ENCODE peak calls at places on chromosomes 11 and 22, in six cellular contexts. One of them, this sample, is unnamed.

GRCh38 chr11:4072668-4073285 is 21.8 kb upstream of the RRM1 start:
- DNase-seq in IMR-90: peak; percentile 80
- DNase-seq in A549: peak; percentile 80
- DNase-seq in heart left ventricle: peak; percentile 75
- DNase-seq in Peyer's patch: no peak
- DNase-seq in HCT116: peak; percentile 59
- DNase-seq in this sample: peak; percentile 76

GRCh38 chr22:40519284-40519947 is 117.1 kb downstream of the MRTFA start:
- DNase-seq in HCT116: no peak
- DNase-seq in Peyer's patch: no peak
- DNase-seq in IMR-90: no peak
- DNase-seq in A549: no peak
- DNase-seq in heart left ventricle: no peak
- DNase-seq in this sample: no peak

GRCh38 chr11:11209967-11210366 is 143.1 kb downstream of the CSNK2A3 start:
- DNase-seq in heart left ventricle: no peak
- DNase-seq in Peyer's patch: no peak
- DNase-seq in IMR-90: no peak
- DNase-seq in HCT116: no peak
- DNase-seq in A549: no peak
- DNase-seq in this sample: no peak

GRCh38 chr22:41994506-41994905 is 4.1 kb upstream of the WBP2NL start:
- DNase-seq in HCT116: no peak
- DNase-seq in heart left ventricle: no peak
- DNase-seq in Peyer's patch: no peak
- DNase-seq in IMR-90: no peak
- DNase-seq in A549: no peak
- DNase-seq in this sample: no peak

GRCh38 chr11:11075515-11076171 is 217.8 kb upstream of the ZBED5 start:
- DNase-seq in heart left ventricle: no peak
- DNase-seq in A549: no peak
- DNase-seq in IMR-90: no peak
- DNase-seq in HCT116: no peak
- DNase-seq in Peyer's patch: no peak
- DNase-seq in this sample: no peak

GRCh38 chr11:17782938-17783337 is 48.4 kb downstream of the KCNC1 start:
- DNase-seq in A549: no peak
- DNase-seq in HCT116: no peak
- DNase-seq in IMR-90: no peak
- DNase-seq in Peyer's patch: no peak
- DNase-seq in heart left ventricle: no peak
- DNase-seq in this sample: no peak

GRCh38 chr11:118922745-118923627 is 2.7 kb downstream of the BCL9L start:
- DNase-seq in IMR-90: no peak
- DNase-seq in Peyer's patch: no peak
- DNase-seq in A549: no peak
- DNase-seq in HCT116: no peak
- DNase-seq in heart left ventricle: no peak
- DNase-seq in this sample: no peak

GRCh38 chr11:118625036-118625690 is 17.7 kb downstream of the PHLDB1 start:
- DNase-seq in Peyer's patch: peak; percentile 43
- DNase-seq in A549: no peak
- DNase-seq in HCT116: no peak
- DNase-seq in heart left ventricle: no peak
- DNase-seq in IMR-90: no peak
- DNase-seq in this sample: no peak

GRCh38 chr22:41530612-41531421 is 13.5 kb downstream of the POLR3H start:
- DNase-seq in IMR-90: no peak
- DNase-seq in HCT116: no peak
- DNase-seq in Peyer's patch: no peak
- DNase-seq in A549: no peak
- DNase-seq in heart left ventricle: no peak
- DNase-seq in this sample: no peak

GRCh38 chr22:35883028-35883620 is 145.5 kb downstream of the RBFOX2 start:
- DNase-seq in HCT116: peak; percentile 31
- DNase-seq in A549: peak; percentile 7
- DNase-seq in Peyer's patch: no peak
- DNase-seq in IMR-90: peak; percentile 55
- DNase-seq in heart left ventricle: no peak
- DNase-seq in this sample: peak; percentile 34

GRCh38 chr11:118009821-118010737 is 23.9 kb downstream of the IL10RA start:
- DNase-seq in heart left ventricle: no peak
- DNase-seq in A549: no peak
- DNase-seq in Peyer's patch: no peak
- DNase-seq in IMR-90: no peak
- DNase-seq in HCT116: no peak
- DNase-seq in this sample: no peak

GRCh38 chr11:44728491-44728910 is 1.7 kb downstream of the TSPAN18 start:
- DNase-seq in HCT116: no peak
- DNase-seq in IMR-90: no peak
- DNase-seq in Peyer's patch: no peak
- DNase-seq in A549: no peak
- DNase-seq in heart left ventricle: peak; percentile 16
- DNase-seq in this sample: no peak

GRCh38 chr22:31272522-31273446 is 19.5 kb downstream of the PIK3IP1 start:
- DNase-seq in HCT116: peak; percentile 32
- DNase-seq in Peyer's patch: no peak
- DNase-seq in A549: peak; percentile 59
- DNase-seq in IMR-90: peak; percentile 67
- DNase-seq in heart left ventricle: peak; percentile 44
- DNase-seq in this sample: peak; percentile 65

GRCh38 chr11:85627332-85627997 is at the start of gene DLG2:
- DNase-seq in A549: no peak
- DNase-seq in Peyer's patch: no peak
- DNase-seq in HCT116: no peak
- DNase-seq in heart left ventricle: no peak
- DNase-seq in IMR-90: peak; percentile 44
- DNase-seq in this sample: no peak

GRCh38 chr11:44860967-44861828 is 89.5 kb downstream of the TP53I11 start:
- DNase-seq in Peyer's patch: peak; percentile 18
- DNase-seq in A549: no peak
- DNase-seq in IMR-90: no peak
- DNase-seq in HCT116: no peak
- DNase-seq in heart left ventricle: no peak
- DNase-seq in this sample: no peak

GRCh38 chr11:43561832-43562231 is 118.7 kb upstream of the HSD17B12 start:
- DNase-seq in HCT116: no peak
- DNase-seq in heart left ventricle: no peak
- DNase-seq in Peyer's patch: no peak
- DNase-seq in IMR-90: no peak
- DNase-seq in A549: no peak
- DNase-seq in this sample: no peak

GRCh38 chr11:61978703-61979661 is 11.5 kb upstream of the FTH1 start:
- DNase-seq in HCT116: no peak
- DNase-seq in A549: no peak
- DNase-seq in Peyer's patch: peak; percentile 40
- DNase-seq in heart left ventricle: no peak
- DNase-seq in IMR-90: no peak
- DNase-seq in this sample: no peak

GRCh38 chr11:27179334-27179733 is 138.7 kb downstream of the BBOX1 start:
- DNase-seq in IMR-90: no peak
- DNase-seq in HCT116: no peak
- DNase-seq in heart left ventricle: no peak
- DNase-seq in A549: no peak
- DNase-seq in Peyer's patch: no peak
- DNase-seq in this sample: no peak

GRCh38 chr11:35010656-35011055 is 94.2 kb downstream of the PDHX start:
- DNase-seq in A549: no peak
- DNase-seq in HCT116: no peak
- DNase-seq in heart left ventricle: no peak
- DNase-seq in Peyer's patch: no peak
- DNase-seq in IMR-90: no peak
- DNase-seq in this sample: no peak

GRCh38 chr11:69218271-69218682 is 62.5 kb downstream of the SMIM38 start:
- DNase-seq in heart left ventricle: peak; percentile 1
- DNase-seq in HCT116: no peak
- DNase-seq in Peyer's patch: no peak
- DNase-seq in A549: no peak
- DNase-seq in IMR-90: peak; percentile 15
- DNase-seq in this sample: no peak

GRCh38 chr11:8360086-8360828 is 96.6 kb upstream of the LMO1 start:
- DNase-seq in HCT116: no peak
- DNase-seq in IMR-90: no peak
- DNase-seq in Peyer's patch: peak; percentile 63
- DNase-seq in A549: no peak
- DNase-seq in heart left ventricle: no peak
- DNase-seq in this sample: no peak

GRCh38 chr11:32015435-32015834 is 75.4 kb upstream of the RCN1 start:
- DNase-seq in HCT116: no peak
- DNase-seq in A549: no peak
- DNase-seq in Peyer's patch: no peak
- DNase-seq in heart left ventricle: no peak
- DNase-seq in IMR-90: no peak
- DNase-seq in this sample: no peak

GRCh38 chr11:86198156-86198555 is 46.4 kb upstream of the EED start:
- DNase-seq in Peyer's patch: no peak
- DNase-seq in heart left ventricle: no peak
- DNase-seq in HCT116: no peak
- DNase-seq in A549: no peak
- DNase-seq in IMR-90: no peak
- DNase-seq in this sample: no peak

GRCh38 chr11:102513869-102514268 is 16.7 kb downstream of the MMP7 start:
- DNase-seq in Peyer's patch: peak; percentile 57
- DNase-seq in IMR-90: peak; percentile 34
- DNase-seq in heart left ventricle: no peak
- DNase-seq in HCT116: no peak
- DNase-seq in A549: no peak
- DNase-seq in this sample: peak; percentile 56

GRCh38 chr11:76625787-76626186 is 44.8 kb downstream of the LRRC32 start:
- DNase-seq in HCT116: no peak
- DNase-seq in IMR-90: no peak
- DNase-seq in A549: peak; percentile 16
- DNase-seq in heart left ventricle: no peak
- DNase-seq in Peyer's patch: no peak
- DNase-seq in this sample: no peak

GRCh38 chr11:93744669-93745004 is 3.2 kb downstream of the C11orf54 start:
- DNase-seq in A549: no peak
- DNase-seq in Peyer's patch: no peak
- DNase-seq in HCT116: no peak
- DNase-seq in IMR-90: no peak
- DNase-seq in heart left ventricle: no peak
- DNase-seq in this sample: no peak

GRCh38 chr11:15765530-15765929 is 590.8 kb downstream of the SOX6 start:
- DNase-seq in IMR-90: no peak
- DNase-seq in HCT116: no peak
- DNase-seq in Peyer's patch: no peak
- DNase-seq in heart left ventricle: no peak
- DNase-seq in A549: no peak
- DNase-seq in this sample: no peak
- TF ChIP-seq POLR2A in IMR-90: no peak
- TF ChIP-seq POLR2A in HCT116: no peak
- TF ChIP-seq POLR2A in Peyer's patch: no peak
- TF ChIP-seq POLR2A in heart left ventricle: no peak
- TF ChIP-seq POLR2A in A549: no peak
- TF ChIP-seq POLR2A in this sample: no peak

DNA sequence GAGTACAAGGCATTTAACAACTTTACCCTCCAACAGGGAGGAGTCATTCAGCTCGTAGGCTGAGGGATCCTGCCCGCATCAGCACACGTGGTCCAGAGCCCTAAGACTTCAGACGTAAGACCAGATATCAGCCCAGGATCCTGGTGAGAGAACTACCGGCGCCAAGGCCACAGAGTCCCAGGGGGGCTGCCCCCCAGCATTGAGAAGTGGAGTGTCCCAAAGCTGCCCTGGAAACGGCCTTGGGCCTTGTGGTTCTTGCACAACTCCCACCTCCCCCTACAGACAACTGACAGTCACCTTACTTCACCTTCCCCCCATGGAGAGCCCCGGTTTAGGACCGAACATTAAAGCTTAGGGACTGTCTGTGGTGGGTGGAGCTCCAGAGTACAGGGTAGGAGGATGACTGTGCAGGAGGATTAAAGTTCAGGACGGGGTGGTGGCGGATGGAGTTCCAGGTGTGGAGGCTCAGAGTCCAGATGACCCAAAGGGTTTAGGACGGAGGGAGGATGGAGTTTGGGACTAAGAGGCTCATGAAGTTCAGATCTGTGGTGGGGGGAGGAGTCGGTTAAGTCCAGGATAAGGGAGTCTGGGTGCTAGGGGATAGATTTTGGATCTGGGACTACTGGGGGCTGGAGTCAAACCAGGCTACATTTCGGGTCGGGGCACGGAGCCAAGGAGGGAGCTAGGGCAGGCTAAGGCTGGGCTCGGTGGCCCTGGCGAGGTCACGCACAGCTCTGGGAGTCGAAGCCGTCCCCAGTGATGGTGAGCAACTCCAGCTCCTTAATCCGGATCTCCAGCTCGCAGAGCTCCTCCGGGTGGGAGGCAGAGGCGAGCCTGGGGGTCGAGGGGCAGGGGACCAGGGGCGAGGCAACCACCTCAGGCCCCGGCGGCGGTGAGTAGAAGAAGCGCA is 856 bp downstream of the C11orf91 start:
- DNase-seq in Peyer's patch: no peak
- DNase-seq in HCT116: no peak
- DNase-seq in IMR-90: no peak
- DNase-seq in A549: no peak
- DNase-seq in heart left ventricle: peak; percentile 41
- DNase-seq in this sample: peak; percentile 53
- TF ChIP-seq POLR2A in Peyer's patch: peak; percentile 37
- TF ChIP-seq POLR2A in HCT116: no peak
- TF ChIP-seq POLR2A in IMR-90: peak; percentile 29
- TF ChIP-seq POLR2A in A549: no peak
- TF ChIP-seq POLR2A in heart left ventricle: no peak
- TF ChIP-seq POLR2A in this sample: no peak

GRCh38 chr22:20089977-20090729 is 10.1 kb downstream of the DGCR8 start:
- DNase-seq in A549: no peak
- DNase-seq in HCT116: no peak
- DNase-seq in IMR-90: peak; percentile 77
- DNase-seq in Peyer's patch: no peak
- DNase-seq in heart left ventricle: no peak
- DNase-seq in this sample: no peak
- TF ChIP-seq POLR2A in A549: no peak
- TF ChIP-seq POLR2A in HCT116: no peak
- TF ChIP-seq POLR2A in IMR-90: no peak
- TF ChIP-seq POLR2A in Peyer's patch: no peak
- TF ChIP-seq POLR2A in heart left ventricle: no peak
- TF ChIP-seq POLR2A in this sample: no peak

GRCh38 chr22:49825436-49825835 is 2.2 kb downstream of the BRD1 start:
- DNase-seq in IMR-90: peak; percentile 66
- DNase-seq in Peyer's patch: peak; percentile 48
- DNase-seq in HCT116: no peak
- DNase-seq in heart left ventricle: no peak
- DNase-seq in A549: no peak
- DNase-seq in this sample: no peak

GRCh38 chr22:49826603-49827306 is 918 bp downstream of the BRD1 start:
- DNase-seq in heart left ventricle: peak; percentile 62
- DNase-seq in Peyer's patch: peak; percentile 73
- DNase-seq in IMR-90: peak; percentile 32
- DNase-seq in HCT116: no peak
- DNase-seq in A549: no peak
- DNase-seq in this sample: peak; percentile 47

GRCh38 chr22:49824936-49825335 is 2.7 kb downstream of the BRD1 start:
- DNase-seq in Peyer's patch: peak; percentile 46
- DNase-seq in HCT116: no peak
- DNase-seq in IMR-90: no peak
- DNase-seq in A549: no peak
- DNase-seq in heart left ventricle: no peak
- DNase-seq in this sample: no peak

GRCh38 chr22:49827307-49827852 is 293 bp downstream of the BRD1 start:
- DNase-seq in Peyer's patch: no peak
- DNase-seq in IMR-90: no peak
- DNase-seq in HCT116: no peak
- DNase-seq in A549: no peak
- DNase-seq in heart left ventricle: no peak
- DNase-seq in this sample: no peak

GRCh38 chr22:49825944-49826602 is 1.6 kb downstream of the BRD1 start:
- DNase-seq in IMR-90: peak; percentile 72
- DNase-seq in A549: peak; percentile 26
- DNase-seq in HCT116: no peak
- DNase-seq in Peyer's patch: peak; percentile 67
- DNase-seq in heart left ventricle: no peak
- DNase-seq in this sample: no peak
- TF ChIP-seq POLR2A in IMR-90: peak; percentile 78
- TF ChIP-seq POLR2A in A549: no peak
- TF ChIP-seq POLR2A in HCT116: no peak
- TF ChIP-seq POLR2A in Peyer's patch: peak; percentile 52
- TF ChIP-seq POLR2A in heart left ventricle: no peak
- TF ChIP-seq POLR2A in this sample: no peak

This sample was measured in uterus.